ENCODE peak calls at places on chromosomes 1 and 21, in four cellular contexts. P is H1, D is IMR-90, J is neuronal stem cell. X is an unnamed sample.

GRCh38 chr1:72202761-72203160 is 79.6 kb downstream of the NEGR1 start:
- DNase-seq in P (no peak), D (peak), J (no peak), X (no peak)

GRCh38 chr1:15384301-15384901 is 25.3 kb upstream of the EFHD2 start:
- DNase-seq in P (peak), D (no peak), J (peak), X (peak)

GRCh38 chr1:115828101-115829022 is 12.6 kb downstream of the NHLH2 start:
- DNase-seq in P (no peak), D (peak), J (no peak), X (peak)

GRCh38 chr1:188277771-188278170 is 1449.0 kb downstream of the PLA2G4A start:
- DNase-seq in P (no peak), D (no peak), J (no peak), X (no peak)

GRCh38 chr1:101431956-101432510 is 195.2 kb downstream of the S1PR1 start:
- DNase-seq in P (no peak), D (no peak), J (no peak), X (no peak)

GRCh38 chr1:54844564-54844963 is 42.4 kb downstream of the DHCR24 start:
- DNase-seq in P (no peak), D (no peak), J (no peak), X (no peak)

GRCh38 chr1:58781541-58782307 is 2.1 kb downstream of the JUN start:
- DNase-seq in P (no peak), D (peak), J (peak), X (peak)

GRCh38 chr1:29237906-29238600 is 1.7 kb downstream of the PTPRU start:
- DNase-seq in P (no peak), D (no peak), J (no peak), X (peak)

GRCh38 chr1:74523873-74524480 is 11.6 kb upstream of the LRRC53 start:
- DNase-seq in P (no peak), D (no peak), J (no peak), X (peak)

GRCh38 chr1:183349201-183349711 is 68.9 kb downstream of the NMNAT2 start:
- DNase-seq in P (no peak), D (peak), J (no peak), X (no peak)

GRCh38 chr1:22553991-22554522 is 9.2 kb upstream of the EPHA8 start:
- DNase-seq in P (no peak), D (no peak), J (no peak), X (no peak)

GRCh38 chr1:1225238-1225845 is 6.5 kb downstream of the SDF4 start:
- DNase-seq in P (no peak), D (no peak), J (no peak), X (no peak)

GRCh38 chr1:200306954-200307754 is 102.7 kb downstream of the ZNF281 start:
- DNase-seq in P (no peak), D (peak), J (no peak), X (no peak)

GRCh38 chr1:56666112-56666608 is 21.0 kb downstream of the PRKAA2 start:
- DNase-seq in P (no peak), D (no peak), J (no peak), X (no peak)

GRCh38 chr21:42835211-42835610 is 44.1 kb downstream of the WDR4 start:
- DNase-seq in P (no peak), D (no peak), J (no peak), X (no peak)

GRCh38 chr1:3197781-3198316 is 128.8 kb downstream of the PRDM16 start:
- DNase-seq in P (no peak), D (no peak), J (no peak), X (no peak)

GRCh38 chr1:227924168-227924837 is 23.4 kb downstream of the WNT9A start:
- DNase-seq in P (no peak), D (no peak), J (no peak), X (no peak)

GRCh38 chr1:53116933-53117332 is 25.5 kb downstream of the SLC1A7 start:
- DNase-seq in P (no peak), D (no peak), J (no peak), X (no peak)

GRCh38 chr1:84069236-84069845 is 70.4 kb upstream of the TTLL7 start:
- DNase-seq in P (no peak), D (no peak), J (no peak), X (no peak)

GRCh38 chr1:244097523-244098390 is 46.7 kb downstream of the ZBTB18 start:
- DNase-seq in P (no peak), D (peak), J (no peak), X (no peak)

GRCh38 chr1:67137307-67137753 is 2.6 kb upstream of the C1orf141 start:
- DNase-seq in P (no peak), D (no peak), J (no peak), X (no peak)

GRCh38 chr1:47189844-47190562 is at the start of gene PDZK1IP1:
- DNase-seq in P (no peak), D (peak), J (no peak), X (peak)

GRCh38 chr1:229664133-229664689 is 38.2 kb downstream of the URB2 start:
- DNase-seq in P (no peak), D (peak), J (no peak), X (no peak)

GRCh38 chr1:145858238-145858936 is 494 bp downstream of the PIAS3 start:
- DNase-seq in P (peak), D (peak), J (peak), X (peak)

GRCh38 chr1:155125511-155125945 is 2.1 kb upstream of the EFNA1 start:
- DNase-seq in P (no peak), D (no peak), J (no peak), X (peak)

GRCh38 chr1:221148580-221148979 is 269.3 kb downstream of the HLX start:
- DNase-seq in P (no peak), D (no peak), J (no peak), X (no peak)

GRCh38 chr1:2523891-2524609 is 2.3 kb downstream of the PANK4 start:
- DNase-seq in P (no peak), D (no peak), J (no peak), X (no peak)

GRCh38 chr21:29441651-29442050 is 142.9 kb downstream of the BACH1 start:
- DNase-seq in P (no peak), D (no peak), J (no peak), X (no peak)

GRCh38 chr1:234969630-234970370 is 158.8 kb downstream of the TOMM20 start:
- DNase-seq in P (no peak), D (peak), J (no peak), X (peak)
- H4K91ac ChIP-seq in P (peak), D (peak), J (no peak), X (no peak)

DNA sequence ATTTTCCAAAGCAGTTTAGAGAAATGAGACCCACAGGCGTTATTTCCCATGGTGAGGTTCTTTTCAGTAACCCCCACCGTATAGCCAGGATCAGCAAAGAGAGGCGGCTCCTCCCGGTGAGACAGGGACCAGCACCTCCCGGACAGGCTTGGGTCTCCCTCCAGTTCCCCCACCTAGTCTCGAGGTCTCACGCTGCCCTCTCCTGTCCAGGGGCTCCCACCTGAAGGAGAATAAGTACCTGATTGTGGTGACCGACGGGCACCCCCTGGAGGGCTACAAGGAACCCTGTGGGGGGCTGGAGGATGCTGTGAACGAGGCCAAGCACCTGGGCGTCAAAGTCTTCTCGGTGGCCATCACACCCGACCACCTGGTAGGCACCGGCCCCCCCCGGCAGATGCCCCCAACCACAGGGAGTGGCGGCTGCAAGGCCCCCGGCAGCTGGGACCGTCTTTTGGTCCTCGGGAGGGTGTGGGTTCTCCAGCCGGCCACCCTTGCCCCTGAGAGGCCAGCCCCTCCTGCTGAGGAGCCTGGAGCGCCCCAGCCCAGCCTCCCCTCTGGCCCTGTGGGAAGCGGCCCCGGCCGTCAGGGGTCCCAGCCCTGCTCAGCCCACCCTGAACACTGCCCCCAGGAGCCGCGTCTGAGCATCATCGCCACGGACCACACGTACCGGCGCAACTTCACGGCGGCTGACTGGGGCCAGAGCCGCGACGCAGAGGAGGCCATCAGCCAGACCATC is 4.9 kb downstream of the COL6A1 start:
- DNase-seq in P (no peak), D (no peak), J (no peak), X (no peak)
- H4K91ac ChIP-seq in P (no peak), D (no peak), J (no peak), X (no peak)

GRCh38 chr1:190717055-190717454 is 239.4 kb upstream of the BRINP3 start:
- DNase-seq in P (no peak), D (no peak), J (no peak), X (no peak)
- H4K91ac ChIP-seq in P (no peak), D (no peak), J (no peak), X (no peak)

GRCh38 chr1:204560590-204560989 is 44.4 kb downstream of the MDM4 start:
- DNase-seq in P (no peak), D (peak), J (no peak), X (no peak)

GRCh38 chr1:204563324-204563723 is 47.1 kb downstream of the MDM4 start:
- DNase-seq in P (no peak), D (no peak), J (no peak), X (no peak)

GRCh38 chr1:204563780-204564179 is 47.6 kb downstream of the MDM4 start:
- DNase-seq in P (no peak), D (no peak), J (no peak), X (no peak)

GRCh38 chr1:204564835-204565234 is 48.6 kb downstream of the MDM4 start:
- DNase-seq in P (no peak), D (no peak), J (no peak), X (no peak)

GRCh38 chr1:204562075-204562990 is 46.1 kb downstream of the MDM4 start:
- DNase-seq in P (no peak), D (no peak), J (no peak), X (no peak)
- H4K91ac ChIP-seq in P (no peak), D (no peak), J (no peak), X (no peak)

GRCh38 chr1:93701619-93702018 is 20.0 kb upstream of the BCAR3 start:
- DNase-seq in P (peak), D (peak), J (no peak), X (peak)

GRCh38 chr1:93702102-93702827 is 20.6 kb upstream of the BCAR3 start:
- DNase-seq in P (no peak), D (no peak), J (no peak), X (peak)

GRCh38 chr1:93703649-93704048 is 22.0 kb upstream of the BCAR3 start:
- DNase-seq in P (no peak), D (peak), J (no peak), X (no peak)

GRCh38 chr1:93704063-93704462 is 22.4 kb upstream of the BCAR3 start:
- DNase-seq in P (no peak), D (no peak), J (no peak), X (peak)

DNA sequence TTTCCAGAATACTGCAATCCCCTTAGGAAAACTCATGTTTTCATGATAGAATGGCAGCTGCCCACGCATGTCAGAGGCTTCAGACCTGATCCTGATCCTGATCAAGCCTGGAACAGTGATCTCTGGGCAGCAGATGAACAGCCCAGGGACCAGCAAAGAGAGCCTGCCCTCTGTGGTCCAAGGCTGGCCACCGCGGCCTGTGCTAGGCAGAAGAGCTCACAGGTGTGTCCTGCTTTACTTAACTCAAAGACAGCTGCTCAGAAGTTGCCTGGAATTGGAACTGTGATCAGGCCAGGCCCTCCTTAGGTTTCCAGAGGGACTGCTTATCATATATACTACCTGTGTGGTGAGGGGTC is 21.2 kb upstream of the BCAR3 start:
- DNase-seq in P (no peak), D (no peak), J (no peak), X (no peak)
- H4K91ac ChIP-seq in P (no peak), D (peak), J (no peak), X (no peak)

DNA sequence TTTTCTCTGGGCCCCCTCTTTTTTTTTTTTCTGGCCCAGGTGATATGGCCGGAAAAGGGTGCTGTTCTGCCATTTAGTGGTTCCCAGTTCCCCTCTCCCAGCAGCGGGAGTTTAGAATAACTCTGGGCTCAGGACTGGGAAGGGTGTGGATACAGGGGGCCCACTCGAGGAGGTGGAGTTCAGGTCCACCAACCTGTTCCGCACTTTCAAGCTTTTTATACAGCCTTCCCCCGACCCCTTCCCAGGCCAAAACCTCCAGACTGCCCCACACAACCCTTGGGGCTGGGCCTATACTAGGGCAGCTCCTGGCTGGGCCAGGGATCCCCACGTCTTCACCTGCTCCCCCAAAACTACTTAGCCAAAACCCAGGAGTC is 404 bp downstream of the PLEKHG5 start:
- DNase-seq in P (no peak), D (no peak), J (no peak), X (no peak)
- H4K91ac ChIP-seq in P (peak), D (peak), J (no peak), X (no peak)

DNA sequence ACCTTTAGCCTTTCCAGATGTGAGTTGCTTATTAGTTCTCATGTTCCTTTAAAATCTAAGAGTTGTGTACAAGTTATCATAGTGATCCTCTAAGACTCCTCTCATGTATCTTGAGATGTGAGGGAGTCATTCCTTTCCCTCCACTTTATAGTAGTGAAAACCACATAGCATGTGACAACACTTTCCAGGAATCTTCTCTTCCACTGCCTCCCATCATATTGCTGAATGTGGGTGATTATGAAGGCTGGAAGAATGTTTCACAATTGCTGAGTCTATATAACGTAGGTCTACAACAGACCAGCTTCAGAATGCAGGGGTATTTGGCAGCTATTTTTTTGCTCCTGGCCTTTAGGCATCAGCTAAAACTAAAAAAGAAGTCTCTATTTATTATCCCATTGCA is 44.7 kb upstream of the LRRC7 start:
- DNase-seq in P (no peak), D (peak), J (no peak), X (no peak)
- H4K91ac ChIP-seq in P (no peak), D (no peak), J (no peak), X (no peak)

DNA sequence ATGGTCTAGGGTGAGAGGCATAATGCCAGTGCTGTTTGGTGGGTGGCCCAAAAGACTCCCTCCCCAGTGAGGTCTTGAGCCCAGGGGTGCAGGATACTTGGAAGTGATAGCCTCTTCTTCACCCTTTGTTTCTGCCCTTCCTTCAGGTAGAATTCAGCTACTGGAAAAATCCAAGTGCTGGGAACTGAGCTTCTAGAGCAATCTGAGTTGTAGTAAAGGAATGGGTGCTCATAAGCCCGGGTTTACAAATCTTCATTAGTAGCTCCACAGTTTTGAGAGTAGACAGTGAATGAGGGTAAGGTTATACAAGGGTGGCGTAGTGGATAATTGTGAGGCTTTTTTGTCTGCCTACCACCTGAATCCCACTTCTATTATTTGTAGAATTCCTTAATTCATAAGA is 29.2 kb upstream of the CD84 start:
- DNase-seq in P (no peak), D (no peak), J (no peak), X (no peak)
- H4K91ac ChIP-seq in P (no peak), D (no peak), J (no peak), X (no peak)